ENCODE peak calls at places on chromosomes 4 and X, in five cellular contexts. C, P, Q, M and F are unnamed samples.

GRCh38 chr4:2255501-2256155 is 6.3 kb downstream of the MXD4 start:
- DNase-seq in C (peak; percentile 55), P (no peak), Q (peak; percentile 2), M (no peak), F (peak; percentile 33)

GRCh38 chr4:41318839-41319530 is 62.3 kb downstream of the UCHL1 start:
- DNase-seq in C (no peak), P (no peak), Q (no peak), M (peak; percentile 80), F (no peak)

GRCh38 chrX:15646031-15646430 is 18.6 kb downstream of the CLTRN start:
- DNase-seq in C (no peak), P (no peak), Q (no peak), M (no peak), F (no peak)

GRCh38 chr4:95027906-95028618 is 270.3 kb downstream of the BMPR1B start:
- DNase-seq in C (no peak), P (no peak), Q (no peak), M (no peak), F (no peak)

GRCh38 chr4:95510145-95510544 is 38.6 kb downstream of the UNC5C start:
- DNase-seq in C (no peak), P (no peak), Q (peak; percentile 24), M (peak; percentile 17), F (peak; percentile 20)

GRCh38 chrX:13966071-13966850 is 63.4 kb downstream of the GEMIN8 start:
- DNase-seq in C (no peak), P (no peak), Q (no peak), M (no peak), F (no peak)

GRCh38 chrX:41076742-41077141 is 8.5 kb upstream of the USP9X start:
- DNase-seq in C (no peak), P (no peak), Q (no peak), M (no peak), F (no peak)

GRCh38 chr4:1216869-1217294 is 32.0 kb downstream of the CTBP1 start:
- DNase-seq in C (no peak), P (peak; percentile 49), Q (peak; percentile 93), M (no peak), F (no peak)

GRCh38 chr4:72136429-72136828 is 104.6 kb downstream of the NPFFR2 start:
- DNase-seq in C (no peak), P (no peak), Q (no peak), M (no peak), F (no peak)

GRCh38 chr4:138401330-138401729 is 159.2 kb upstream of the SLC7A11 start:
- DNase-seq in C (no peak), P (no peak), Q (no peak), M (no peak), F (no peak)

GRCh38 chr4:88291003-88291402 is 6.6 kb upstream of the PPM1K start:
- DNase-seq in C (no peak), P (no peak), Q (no peak), M (no peak), F (peak; percentile 4)

GRCh38 chr4:26964512-26964911 is 103.9 kb downstream of the STIM2 start:
- DNase-seq in C (no peak), P (no peak), Q (no peak), M (no peak), F (no peak)

GRCh38 chr4:174553828-174554227 is 31.5 kb upstream of the HPGD start:
- DNase-seq in C (no peak), P (no peak), Q (no peak), M (no peak), F (peak; percentile 51)

GRCh38 chrX:48487362-48487785 is 11.4 kb downstream of the FTSJ1 start:
- DNase-seq in C (no peak), P (no peak), Q (no peak), M (peak; percentile 65), F (peak; percentile 94)

GRCh38 chr4:107379054-107379869 is 340.8 kb downstream of the PAPSS1 start:
- DNase-seq in C (no peak), P (no peak), Q (no peak), M (no peak), F (peak; percentile 33)

GRCh38 chr4:166290426-166290825 is 417.4 kb downstream of the TLL1 start:
- DNase-seq in C (no peak), P (no peak), Q (no peak), M (no peak), F (no peak)

GRCh38 chrX:85503258-85504158 is 124.0 kb upstream of the POF1B start:
- DNase-seq in C (no peak), P (no peak), Q (no peak), M (no peak), F (no peak)

GRCh38 chr4:38105475-38105874 is 145.3 kb downstream of the PTTG2 start:
- DNase-seq in C (no peak), P (no peak), Q (no peak), M (no peak), F (no peak)

GRCh38 chr4:45323453-45324058 is 597.2 kb upstream of the GNPDA2 start:
- DNase-seq in C (no peak), P (no peak), Q (no peak), M (no peak), F (no peak)

GRCh38 chr4:20904966-20905365 is 204.7 kb downstream of the PACRGL start:
- DNase-seq in C (no peak), P (no peak), Q (no peak), M (no peak), F (no peak)

GRCh38 chr4:8431553-8431952 is 9.0 kb downstream of the ACOX3 start:
- DNase-seq in C (no peak), P (no peak), Q (no peak), M (no peak), F (no peak)

GRCh38 chr4:8427262-8427661 is 13.3 kb downstream of the ACOX3 start:
- DNase-seq in C (no peak), P (no peak), Q (no peak), M (no peak), F (no peak)

GRCh38 chr4:8433181-8433580 is 7.3 kb downstream of the ACOX3 start:
- DNase-seq in C (no peak), P (no peak), Q (no peak), M (no peak), F (no peak)

GRCh38 chr4:8427761-8428287 is 12.7 kb downstream of the ACOX3 start:
- DNase-seq in C (no peak), P (no peak), Q (no peak), M (no peak), F (no peak)

DNA sequence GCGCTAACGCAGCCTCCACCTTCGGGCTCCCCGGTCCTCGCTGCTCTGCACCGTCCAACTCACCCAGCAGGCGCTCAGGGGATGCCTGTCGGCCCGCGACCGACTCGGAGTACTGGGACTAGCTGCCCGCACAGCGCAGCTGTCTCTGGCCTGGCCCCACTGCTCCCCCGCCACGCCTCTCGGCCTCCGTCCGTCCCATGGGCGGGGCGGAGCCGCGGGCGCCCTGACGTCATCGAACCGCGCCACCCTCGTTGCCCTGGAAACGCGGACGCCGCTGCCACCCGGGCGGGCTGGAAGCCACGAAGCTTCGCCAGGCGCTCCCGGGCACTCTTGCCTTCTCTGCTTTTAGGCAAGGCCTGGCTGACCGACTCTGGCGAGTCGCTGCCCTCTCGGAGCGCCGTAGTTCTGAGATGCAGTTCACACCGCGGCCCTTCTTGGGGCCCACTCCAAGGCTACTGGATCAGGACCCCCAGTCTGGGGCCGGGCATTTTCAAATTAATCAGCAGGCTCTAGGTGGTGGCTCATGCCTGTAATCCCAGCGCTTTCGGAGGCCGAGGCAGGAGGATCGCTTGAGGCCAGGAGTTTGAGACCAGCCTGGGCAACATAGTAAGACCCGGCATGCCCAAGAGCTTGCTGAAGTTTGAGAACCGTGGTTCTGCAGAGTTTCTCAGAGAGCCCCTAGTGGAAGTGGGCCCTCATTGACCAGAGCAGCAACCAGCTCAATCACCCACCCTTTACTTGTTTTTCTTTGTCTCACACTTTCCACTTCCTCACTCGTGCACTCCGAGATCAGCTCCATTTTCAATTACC is 12.0 kb downstream of the ACOX3 start:
- DNase-seq in C (peak; percentile 90), P (peak; percentile 90), Q (peak; percentile 91), M (peak; percentile 77), F (peak; percentile 43)
- TF ChIP-seq CTCF in C (no peak), P (no peak), Q (peak; percentile 57), M (peak; percentile 18), F (peak; percentile 66)

GRCh38 chr4:122150896-122151295 is 1.2 kb upstream of the BLTP1 start:
- DNase-seq in C (no peak), P (no peak), Q (no peak), M (no peak), F (no peak)

GRCh38 chr4:122152699-122153328 is 683 bp downstream of the BLTP1 start:
- DNase-seq in C (peak; percentile 67), P (peak; percentile 2), Q (peak; percentile 42), M (peak; percentile 9), F (peak; percentile 6)

GRCh38 chr4:122156819-122157218 is 4.7 kb downstream of the BLTP1 start:
- DNase-seq in C (no peak), P (no peak), Q (no peak), M (no peak), F (no peak)

GRCh38 chr4:122146652-122147051 is 5.5 kb upstream of the BLTP1 start:
- DNase-seq in C (no peak), P (no peak), Q (no peak), M (no peak), F (no peak)

DNA sequence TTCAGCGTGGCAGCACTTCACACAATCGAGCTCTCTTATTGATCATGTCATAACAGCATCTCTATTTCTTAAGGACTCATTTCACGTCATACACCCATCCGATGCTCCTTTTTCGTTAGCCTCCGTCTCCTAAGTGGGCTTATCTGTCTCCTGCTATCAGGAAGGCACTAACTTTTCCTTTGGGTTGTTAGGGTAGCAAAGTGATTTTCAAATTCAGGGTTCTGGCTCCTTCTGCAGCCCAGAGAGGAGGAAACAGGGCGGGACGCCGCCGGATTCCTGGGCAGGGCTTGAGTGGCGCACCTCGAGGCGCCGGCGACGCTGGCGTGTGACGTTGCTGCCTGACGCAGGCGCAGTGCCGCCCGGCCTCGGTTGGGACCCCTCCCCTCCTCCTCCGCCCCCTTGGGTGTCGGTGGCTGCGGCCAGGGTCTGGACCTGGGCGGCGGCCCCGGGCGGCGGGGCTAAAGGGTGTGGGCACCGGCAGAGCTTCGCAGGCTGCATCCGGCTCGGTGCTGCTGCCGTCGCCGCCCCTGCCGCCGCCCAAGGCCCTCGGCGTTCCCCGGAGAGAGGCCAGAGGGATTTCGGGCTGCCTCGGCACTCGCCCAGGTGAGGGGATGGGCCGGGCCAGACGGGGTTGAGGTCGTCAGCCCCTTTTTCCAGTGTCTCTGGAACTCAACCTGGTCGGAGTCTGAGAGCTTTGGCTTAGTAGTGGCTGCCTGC is at the start of gene BLTP1:
- DNase-seq in C (peak; percentile 94), P (peak; percentile 80), Q (peak; percentile 88), M (peak; percentile 79), F (peak; percentile 43)
- TF ChIP-seq CTCF in C (no peak), P (no peak), Q (no peak), M (no peak), F (no peak)

GRCh38 chr4:183249854-183250253 is 70.2 kb downstream of the CLDN22 start:
- DNase-seq in C (no peak), P (no peak), Q (no peak), M (peak; percentile 39), F (peak; percentile 23)
- TF ChIP-seq CTCF in C (peak; percentile 60), P (no peak), Q (peak; percentile 47), M (peak; percentile 55), F (peak; percentile 42)

GRCh38 chr4:177371452-177371851 is 61.8 kb downstream of the NEIL3 start:
- DNase-seq in C (no peak), P (no peak), Q (no peak), M (no peak), F (no peak)

GRCh38 chr4:177369372-177369771 is 59.7 kb downstream of the NEIL3 start:
- DNase-seq in C (no peak), P (no peak), Q (no peak), M (no peak), F (peak; percentile 39)

DNA sequence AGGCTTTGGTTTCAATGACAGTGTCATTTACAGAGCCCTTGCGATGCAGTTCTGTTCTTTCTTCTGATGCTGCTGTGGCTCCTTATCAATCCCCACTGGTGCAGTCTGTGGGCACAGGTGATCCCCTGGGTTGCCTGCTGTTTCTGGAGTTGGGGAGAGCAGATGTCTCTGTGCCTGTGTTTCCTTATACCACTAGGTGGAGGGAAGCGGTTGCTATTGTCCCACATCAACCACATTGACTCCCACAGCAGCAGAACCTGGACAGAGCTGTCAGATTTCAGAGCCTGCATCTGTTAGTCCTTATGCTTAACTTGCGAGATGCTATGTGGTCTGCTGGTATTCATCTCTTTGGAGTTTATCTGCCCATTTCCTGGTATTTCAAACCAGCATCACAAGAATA is 57.7 kb downstream of the NEIL3 start:
- DNase-seq in C (no peak), P (no peak), Q (peak; percentile 87), M (peak; percentile 12), F (no peak)
- TF ChIP-seq CTCF in C (no peak), P (no peak), Q (peak; percentile 75), M (no peak), F (peak; percentile 51)